ENCODE peak calls at places on chromosomes 16 and 17, in eight cellular contexts. G, A, J, C, D, X, W and T are unnamed samples.

GRCh38 chr17:49187301-49187700 is 23.1 kb downstream of the GNGT2 start:
- DNase-seq in G (no peak), A (no peak), J (no peak), C (no peak), D (no peak), X (no peak), W (no peak), T (no peak)

GRCh38 chr16:86823895-86824671 is 245.7 kb downstream of the FOXL1 start:
- DNase-seq in G (no peak), A (no peak), J (peak; percentile 51), C (peak; percentile 88), D (no peak), X (no peak), W (peak; percentile 20), T (no peak)

GRCh38 chr17:27906623-27907022 is 13.5 kb upstream of the LYRM9 start:
- DNase-seq in G (no peak), A (no peak), J (no peak), C (no peak), D (no peak), X (no peak), W (no peak), T (no peak)

GRCh38 chr17:60923000-60923399 is 245.3 kb downstream of the BCAS3 start:
- DNase-seq in G (no peak), A (no peak), J (no peak), C (no peak), D (no peak), X (no peak), W (no peak), T (no peak)

GRCh38 chr17:66275651-66276050 is 26.8 kb upstream of the PRKCA start:
- DNase-seq in G (no peak), A (no peak), J (peak; percentile 95), C (peak; percentile 100), D (no peak), X (peak; percentile 53), W (peak; percentile 81), T (peak; percentile 84)

GRCh38 chr16:17515421-17516210 is 44.9 kb upstream of the XYLT1 start:
- DNase-seq in G (no peak), A (no peak), J (no peak), C (no peak), D (no peak), X (no peak), W (peak; percentile 59), T (peak; percentile 75)

GRCh38 chr17:41633498-41634197 is 9.3 kb upstream of the KRT17 start:
- DNase-seq in G (no peak), A (no peak), J (no peak), C (no peak), D (no peak), X (peak; percentile 23), W (no peak), T (no peak)

GRCh38 chr16:88591577-88592021 is 21.4 kb downstream of the ZC3H18 start:
- DNase-seq in G (no peak), A (no peak), J (no peak), C (no peak), D (no peak), X (peak; percentile 61), W (no peak), T (peak; percentile 48)

GRCh38 chr17:75806822-75807500 is 22.4 kb downstream of the UNK start:
- DNase-seq in G (no peak), A (no peak), J (no peak), C (no peak), D (peak; percentile 73), X (no peak), W (no peak), T (no peak)

GRCh38 chr16:20613471-20613887 is 37.3 kb upstream of the ACSM2B start:
- DNase-seq in G (no peak), A (no peak), J (no peak), C (no peak), D (no peak), X (no peak), W (no peak), T (no peak)

GRCh38 chr16:67451704-67452435 is 20.9 kb downstream of the HSD11B2 start:
- DNase-seq in G (no peak), A (no peak), J (no peak), C (no peak), D (no peak), X (no peak), W (no peak), T (no peak)